ENCODE peak calls at places on chromosomes 2 and 18, in eight cellular contexts. B is HCT116; H is uterus; M is kidney epithelial cell; J is sigmoid colon; Q is SJSA1; K is CD8-positive, alpha-beta T cell; V is HL-60. W is an unnamed sample. For H3K27me3, the result is how much of the 10 kb centered on the place peaks cover.

GRCh38 chr2:20231632-20232031 is 6.7 kb upstream of the SDC1 start:
- DNase-seq in B (peak), H (no peak), M (peak), J (no peak), Q (peak), K (no peak), V (no peak), W (peak)

GRCh38 chr2:55550368-55551102 is 31.0 kb downstream of the CFAP36 start:
- DNase-seq in B (no peak), H (no peak), M (peak), J (no peak), Q (peak), K (no peak), V (no peak), W (no peak)

GRCh38 chr2:106863387-106863786 is 22.6 kb downstream of the ST6GAL2 start:
- DNase-seq in B (no peak), H (no peak), M (no peak), J (no peak), Q (no peak), K (no peak), V (no peak), W (no peak)

GRCh38 chr18:23170137-23170536 is 34.9 kb downstream of the CABLES1 start:
- DNase-seq in B (no peak), H (no peak), M (no peak), J (no peak), Q (peak), K (no peak), V (no peak), W (no peak)

GRCh38 chr18:37246779-37247340 is 318.7 kb downstream of the CELF4 start:
- DNase-seq in B (no peak), H (no peak), M (no peak), J (no peak), Q (no peak), K (no peak), V (no peak), W (no peak)

GRCh38 chr18:51666717-51667320 is 469.3 kb upstream of the MEX3C start:
- DNase-seq in B (no peak), H (no peak), M (no peak), J (peak), Q (no peak), K (no peak), V (no peak), W (peak)

GRCh38 chr2:120543899-120544298 is 191.8 kb upstream of the GLI2 start:
- DNase-seq in B (no peak), H (no peak), M (no peak), J (no peak), Q (no peak), K (no peak), V (no peak), W (no peak)

GRCh38 chr2:64727843-64728463 is 74.2 kb upstream of the SERTAD2 start:
- DNase-seq in B (no peak), H (no peak), M (no peak), J (no peak), Q (no peak), K (no peak), V (no peak), W (peak)

GRCh38 chr2:144181006-144181405 is 338.9 kb downstream of the ZEB2 start:
- DNase-seq in B (no peak), H (no peak), M (no peak), J (no peak), Q (no peak), K (no peak), V (no peak), W (no peak)

GRCh38 chr2:5070257-5070656 is 621.9 kb upstream of the SOX11 start:
- DNase-seq in B (no peak), H (no peak), M (peak), J (no peak), Q (no peak), K (no peak), V (peak), W (no peak)

GRCh38 chr2:9422321-9423099 is 818 bp downstream of the ITGB1BP1 start:
- DNase-seq in B (peak), H (peak), M (no peak), J (peak), Q (peak), K (no peak), V (peak), W (peak)

GRCh38 chr2:150639917-150640538 is 152.6 kb upstream of the RND3 start:
- DNase-seq in B (no peak), H (no peak), M (no peak), J (no peak), Q (no peak), K (no peak), V (no peak), W (no peak)

GRCh38 chr2:223076573-223076972 is 24.6 kb downstream of the KCNE4 start:
- DNase-seq in B (no peak), H (no peak), M (peak), J (no peak), Q (peak), K (no peak), V (no peak), W (no peak)

GRCh38 chr2:73920577-73921545 is 5.8 kb upstream of the DGUOK start:
- DNase-seq in B (peak), H (peak), M (no peak), J (peak), Q (peak), K (no peak), V (no peak), W (peak)

GRCh38 chr18:62759704-62760402 is 44.5 kb downstream of the PHLPP1 start:
- DNase-seq in B (no peak), H (no peak), M (no peak), J (no peak), Q (no peak), K (no peak), V (no peak), W (no peak)

GRCh38 chr2:168210216-168210897 is 37.0 kb downstream of the STK39 start:
- DNase-seq in B (no peak), H (no peak), M (no peak), J (no peak), Q (no peak), K (no peak), V (no peak), W (no peak)

DNA sequence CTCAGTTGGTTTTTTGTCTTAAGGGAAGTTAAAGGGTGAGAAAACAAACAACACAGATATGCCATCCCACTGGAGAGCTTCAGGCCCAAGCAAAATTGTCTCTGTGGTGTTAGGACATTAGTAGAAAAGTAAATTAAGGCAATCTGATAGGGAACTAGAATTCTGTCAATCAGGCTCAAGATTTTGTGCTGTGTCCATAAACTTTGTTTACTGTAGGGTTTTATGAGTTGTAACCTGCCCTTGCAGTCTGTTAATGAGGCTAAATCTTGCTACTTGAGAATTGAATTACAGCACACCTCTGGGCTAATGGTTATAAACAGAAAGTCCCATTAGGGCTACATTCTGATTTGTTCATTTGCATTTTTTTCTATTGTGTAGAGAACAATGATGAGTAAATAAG is 78.0 kb upstream of the OTX1 start:
- DNase-seq in B (no peak), H (no peak), M (no peak), J (no peak), Q (no peak), K (no peak), V (no peak), W (no peak)
- H3K27me3 ChIP-seq in B (under half), H (under half), M (under half), J (under half), Q (under half), K (under half), V (under half), W (under half)

GRCh38 chr2:169354244-169354643 is 8.1 kb downstream of the LRP2 start:
- DNase-seq in B (no peak), H (no peak), M (no peak), J (no peak), Q (no peak), K (no peak), V (no peak), W (no peak)

GRCh38 chr2:169360984-169361705 is 1.2 kb downstream of the LRP2 start:
- DNase-seq in B (no peak), H (no peak), M (no peak), J (no peak), Q (peak), K (no peak), V (no peak), W (peak)

GRCh38 chr2:169362346-169363026 is at the start of gene LRP2:
- DNase-seq in B (no peak), H (no peak), M (no peak), J (no peak), Q (peak), K (no peak), V (no peak), W (peak)

GRCh38 chr2:169361706-169362345 is 508 bp downstream of the LRP2 start:
- DNase-seq in B (no peak), H (no peak), M (no peak), J (no peak), Q (peak), K (no peak), V (no peak), W (peak)

DNA sequence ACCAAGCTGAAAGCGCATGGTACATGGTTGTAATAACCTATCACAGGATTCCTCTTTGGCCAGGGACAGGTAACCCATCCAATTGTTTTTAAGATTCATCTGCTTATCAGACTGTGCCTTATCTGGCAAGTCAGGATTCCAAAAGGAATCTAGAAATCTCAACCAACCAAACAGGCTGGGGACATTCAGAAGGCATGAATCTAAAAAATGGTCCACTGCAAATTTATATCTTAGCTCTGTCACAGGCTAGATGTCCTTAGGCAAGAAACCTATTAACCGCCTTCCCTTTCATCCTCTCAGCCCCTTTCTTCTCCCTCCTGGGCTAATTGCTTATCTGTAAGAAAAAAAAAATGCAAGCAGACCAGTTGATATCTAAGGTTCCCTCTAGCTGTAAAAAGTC is 4.3 kb downstream of the LRP2 start:
- DNase-seq in B (no peak), H (no peak), M (no peak), J (no peak), Q (no peak), K (no peak), V (no peak), W (no peak)
- H3K27me3 ChIP-seq in B (under half), H (under half), M (under half), J (under half), Q (under half), K (under half), V (under half), W (under half)

GRCh38 chr2:172098650-172099471 is 3.8 kb downstream of the DLX2 start:
- DNase-seq in B (no peak), H (no peak), M (peak), J (peak), Q (peak), K (no peak), V (no peak), W (peak)

GRCh38 chr2:172096661-172097547 is 5.8 kb downstream of the DLX2 start:
- DNase-seq in B (no peak), H (no peak), M (no peak), J (peak), Q (peak), K (no peak), V (no peak), W (peak)

GRCh38 chr2:172095905-172096660 is 6.6 kb downstream of the DLX2 start:
- DNase-seq in B (no peak), H (no peak), M (no peak), J (no peak), Q (peak), K (no peak), V (no peak), W (peak)

GRCh38 chr2:172098287-172098649 is 4.4 kb downstream of the DLX2 start:
- DNase-seq in B (no peak), H (no peak), M (no peak), J (no peak), Q (no peak), K (no peak), V (no peak), W (peak)

DNA sequence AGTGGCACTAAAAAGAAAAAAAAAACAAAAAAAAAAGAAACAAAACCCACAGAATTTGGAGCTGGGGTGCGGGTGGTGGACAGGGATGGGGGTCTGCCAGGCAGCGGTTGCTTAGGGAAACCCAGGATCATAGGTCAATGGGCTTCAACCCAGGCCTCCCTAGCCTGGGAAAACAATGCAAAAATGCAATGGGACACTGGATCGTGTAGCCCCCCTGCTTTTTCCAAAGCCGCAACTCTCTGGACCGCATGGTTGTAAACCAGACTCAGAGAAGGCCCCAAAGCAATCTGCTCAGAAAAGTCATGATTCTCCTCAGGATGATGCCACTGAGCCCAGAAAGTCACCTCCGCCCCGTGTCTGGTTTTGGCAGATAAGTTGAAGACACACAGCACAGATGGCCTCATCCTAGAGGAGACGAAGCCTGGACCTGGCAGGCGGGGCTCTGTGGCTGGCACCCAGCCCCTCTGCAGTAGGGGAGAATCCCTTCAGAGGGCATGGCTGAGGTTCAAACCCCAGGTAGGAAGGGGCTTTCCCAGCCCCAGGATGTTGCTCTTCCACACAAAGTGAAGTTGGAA is 5.1 kb downstream of the DLX2 start:
- DNase-seq in B (no peak), H (no peak), M (no peak), J (no peak), Q (no peak), K (no peak), V (no peak), W (peak)
- H3K27me3 ChIP-seq in B (under half), H (half or more), M (half or more), J (half or more), Q (under half), K (half or more), V (half or more), W (half or more)

GRCh38 chr2:89767581-89768435 is 1076.3 kb downstream of the RPIA start:
- DNase-seq in B (no peak), H (peak), M (no peak), J (peak), Q (no peak), K (no peak), V (no peak), W (peak)
- H3K27me3 ChIP-seq in B (under half), H (under half), M (under half), J (under half), Q (under half), K (under half), V (under half), W (under half)